ENCODE peak calls at places on chromosomes 7 and 10, in six cellular contexts. C is NCI-H2029; J is activated CD4-positive, alpha-beta memory T cell treated with anti-CD3 and anti-CD28 coated beads, Interleukin-2, amount 10 ng/mL, durations not matched to agents 7 days and 5 days; I is activated T-cell treated with anti-CD3 and anti-CD28 coated beads for 1 hour; H is KBM-7; E is NCI-H345. A is an unnamed sample.

GRCh38 chr7:149887311-149887710 is 13.5 kb downstream of the ATP6V0E2 start:
- DNase-seq in C (no peak), J (no peak), I (no peak), H (no peak), E (no peak), A (no peak)

GRCh38 chr10:42975558-42976352 is 101.1 kb upstream of the RET start:
- DNase-seq in C (no peak), J (no peak), I (no peak), H (no peak), E (no peak), A (no peak)

GRCh38 chr10:24385776-24386175 is 176.8 kb downstream of the KIAA1217 start:
- DNase-seq in C (no peak), J (no peak), I (no peak), H (no peak), E (no peak), A (no peak)

GRCh38 chr10:95820363-95820762 is 64.4 kb downstream of the ENTPD1 start:
- DNase-seq in C (no peak), J (no peak), I (no peak), H (no peak), E (no peak), A (no peak)

GRCh38 chr10:119412244-119412750 is 130.2 kb downstream of the RGS10 start:
- DNase-seq in C (no peak), J (no peak), I (no peak), H (no peak), E (no peak), A (peak)

GRCh38 chr10:101066146-101066889 is 4.5 kb downstream of the KAZALD1 start:
- DNase-seq in C (peak), J (peak), I (peak), H (peak), E (peak), A (peak)

GRCh38 chr10:70829543-70829942 is 13.8 kb downstream of the SGPL1 start:
- DNase-seq in C (no peak), J (no peak), I (no peak), H (no peak), E (no peak), A (peak)

GRCh38 chr10:124959564-124959963 is 17.6 kb downstream of the ZRANB1 start:
- DNase-seq in C (no peak), J (no peak), I (no peak), H (no peak), E (no peak), A (no peak)

GRCh38 chr7:38374507-38374906 is 101.1 kb upstream of the TARP start:
- DNase-seq in C (no peak), J (peak), I (peak), H (peak), E (no peak), A (peak)

A was measured in NCI-H510A treated with DMSO at 0.1 percent for 48 hours.